ENCODE peak calls at places on chromosomes 1 and 21, in eight cellular contexts. J is GM12864, P is brain microvascular endothelial cell, V is lower lobe of right lung, I is heart left ventricle, Y is GM06990, K is epithelial cell of esophagus, A is AG09319. G is an unnamed sample.

GRCh38 chr1:165109013-165109412 is 247.5 kb downstream of the LMX1A start:
- DNase-seq in Y (no peak), K (no peak), V (no peak), P (no peak), J (no peak), A (no peak), I (no peak), G (no peak)

GRCh38 chr1:234631721-234632125 is 21.7 kb upstream of the IRF2BP2 start:
- DNase-seq in P (peak; percentile 98), Y (no peak), I (no peak), K (peak; percentile 72), V (no peak), A (peak; percentile 60), J (no peak), G (peak; percentile 67)

GRCh38 chr1:153356392-153357075 is 1.1 kb upstream of the S100A9 start:
- DNase-seq in Y (no peak), K (no peak), A (no peak), P (no peak), J (no peak), I (no peak), V (no peak), G (no peak)

GRCh38 chr1:43351421-43352350 is 7.1 kb upstream of the CDC20 start:
- DNase-seq in A (no peak), I (no peak), K (no peak), V (no peak), J (no peak), P (no peak), Y (no peak), G (no peak)

GRCh38 chr1:75211648-75212047 is 77.5 kb downstream of the LHX8 start:
- DNase-seq in V (no peak), P (no peak), J (no peak), Y (no peak), K (no peak), I (no peak), A (no peak), G (no peak)

GRCh38 chr21:33266050-33266783 is at the start of gene IL10RB:
- DNase-seq in P (peak; percentile 32), Y (peak; percentile 86), J (no peak), V (peak; percentile 84), A (no peak), K (peak; percentile 57), I (peak; percentile 89), G (no peak)

GRCh38 chr1:85936470-85936869 is 220.1 kb downstream of the COL24A1 start:
- DNase-seq in J (no peak), I (no peak), P (no peak), K (no peak), Y (no peak), V (no peak), A (no peak), G (no peak)

GRCh38 chr1:47424336-47424982 is 8.4 kb downstream of the FOXE3 start:
- DNase-seq in Y (no peak), V (no peak), P (peak; percentile 39), K (peak; percentile 64), A (no peak), J (no peak), I (no peak), G (peak; percentile 69)

GRCh38 chr1:56071351-56071750 is 508.0 kb downstream of the PLPP3 start:
- DNase-seq in K (no peak), V (no peak), J (no peak), I (no peak), P (no peak), Y (no peak), A (no peak), G (no peak)

GRCh38 chr1:40625076-40625475 is 40.4 kb downstream of the RIMS3 start:
- DNase-seq in A (no peak), K (peak; percentile 45), Y (peak; percentile 11), V (no peak), P (peak; percentile 12), I (no peak), J (no peak), G (peak; percentile 16)

DNA sequence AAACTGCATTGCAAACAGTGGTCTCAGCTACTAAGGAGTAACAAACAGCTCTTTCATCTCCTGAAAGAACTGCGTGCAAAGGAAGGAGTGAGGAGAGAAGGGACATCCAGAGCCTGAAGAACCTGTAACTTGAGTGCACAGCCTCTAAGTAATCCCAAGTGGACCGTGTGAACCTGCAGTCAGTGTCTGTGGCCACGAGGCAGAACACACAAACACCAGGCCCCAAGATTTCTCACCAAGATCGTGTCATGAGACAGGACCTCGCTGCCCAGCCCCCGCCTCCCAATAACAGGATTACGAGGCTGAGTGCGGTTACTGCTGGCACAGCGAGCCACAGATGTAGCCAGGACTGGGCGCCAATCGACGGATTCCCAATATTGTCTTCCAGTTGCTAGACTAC is 101.3 kb upstream of the SLC25A33 start:
- DNase-seq in Y (no peak), I (no peak), P (no peak), K (no peak), V (no peak), A (no peak), J (no peak), G (no peak)
- TF ChIP-seq CTCF in Y (no peak), I (no peak), P (no peak), K (no peak), V (no peak), A (no peak), J (no peak), G (no peak)

DNA sequence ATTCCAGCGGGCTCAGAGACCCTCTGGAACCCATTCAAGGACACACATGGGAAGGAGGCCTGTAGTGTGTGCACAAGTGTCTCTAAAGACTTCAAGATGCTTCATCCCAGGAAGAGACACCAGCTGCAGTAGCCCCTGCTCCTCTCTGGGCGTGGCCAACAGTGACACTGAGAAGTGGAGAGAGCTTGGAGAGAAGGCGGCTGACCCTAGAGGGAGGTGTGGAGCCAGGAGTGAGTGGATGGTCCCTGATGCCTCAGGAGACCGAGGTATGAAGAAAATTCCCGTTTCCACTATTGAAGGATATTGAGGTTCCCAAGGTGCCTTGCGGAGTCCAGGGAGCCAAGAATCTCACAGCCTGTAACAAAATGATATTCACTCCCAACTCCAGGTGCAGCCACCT is 14.9 kb upstream of the TNNI1 start:
- DNase-seq in J (no peak), K (no peak), A (no peak), V (no peak), Y (no peak), I (no peak), P (no peak), G (peak; percentile 56)
- TF ChIP-seq CTCF in J (peak; percentile 19), K (no peak), A (peak; percentile 6), V (no peak), Y (no peak), I (no peak), P (peak; percentile 52), G (peak; percentile 31)

GRCh38 chr1:161180643-161181042 is 3.3 kb upstream of the B4GALT3 start:
- DNase-seq in Y (no peak), A (no peak), P (no peak), K (no peak), I (no peak), V (no peak), J (no peak), G (no peak)
- TF ChIP-seq CTCF in Y (peak; percentile 49), A (peak; percentile 23), P (peak; percentile 51), K (peak; percentile 17), I (peak; percentile 36), V (peak; percentile 20), J (peak; percentile 36), G (peak; percentile 73)

DNA sequence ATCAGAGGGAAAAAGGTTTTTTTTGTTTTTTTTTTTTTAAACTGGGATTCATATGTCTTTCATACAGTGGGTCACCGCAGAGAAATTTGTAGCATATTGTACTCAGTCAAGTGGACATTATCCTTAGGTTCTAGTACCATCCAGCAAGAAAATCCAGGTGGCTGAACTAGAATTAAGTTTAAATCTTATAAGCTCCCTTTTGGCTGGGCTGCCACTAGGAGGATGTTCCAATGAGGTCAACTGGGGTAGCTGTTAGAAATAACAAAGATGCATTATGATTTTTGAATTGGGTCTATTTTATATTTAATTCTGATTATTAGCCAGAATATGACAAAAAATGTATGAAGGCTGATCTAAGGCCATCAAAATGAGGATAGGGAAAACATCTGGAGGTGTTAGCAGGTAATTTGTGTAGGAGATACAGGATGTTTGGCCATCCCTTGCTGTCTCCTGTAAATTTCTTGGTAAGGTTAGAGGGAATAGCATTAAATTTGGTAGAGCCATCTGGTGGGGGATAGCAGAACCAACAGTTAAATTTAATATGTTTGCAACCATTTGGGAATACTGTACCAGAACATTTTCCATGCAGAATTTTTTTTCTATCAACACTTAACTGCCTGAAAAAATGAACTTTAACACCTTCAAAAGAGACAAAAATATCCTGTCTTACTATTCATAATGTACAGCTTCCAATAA is 568.5 kb upstream of the B3GALT2 start:
- DNase-seq in A (no peak), V (no peak), P (no peak), K (peak; percentile 17), J (no peak), I (no peak), Y (no peak), G (no peak)
- TF ChIP-seq CTCF in A (no peak), V (peak; percentile 20), P (peak; percentile 23), K (peak; percentile 43), J (no peak), I (no peak), Y (no peak), G (peak; percentile 65)

DNA sequence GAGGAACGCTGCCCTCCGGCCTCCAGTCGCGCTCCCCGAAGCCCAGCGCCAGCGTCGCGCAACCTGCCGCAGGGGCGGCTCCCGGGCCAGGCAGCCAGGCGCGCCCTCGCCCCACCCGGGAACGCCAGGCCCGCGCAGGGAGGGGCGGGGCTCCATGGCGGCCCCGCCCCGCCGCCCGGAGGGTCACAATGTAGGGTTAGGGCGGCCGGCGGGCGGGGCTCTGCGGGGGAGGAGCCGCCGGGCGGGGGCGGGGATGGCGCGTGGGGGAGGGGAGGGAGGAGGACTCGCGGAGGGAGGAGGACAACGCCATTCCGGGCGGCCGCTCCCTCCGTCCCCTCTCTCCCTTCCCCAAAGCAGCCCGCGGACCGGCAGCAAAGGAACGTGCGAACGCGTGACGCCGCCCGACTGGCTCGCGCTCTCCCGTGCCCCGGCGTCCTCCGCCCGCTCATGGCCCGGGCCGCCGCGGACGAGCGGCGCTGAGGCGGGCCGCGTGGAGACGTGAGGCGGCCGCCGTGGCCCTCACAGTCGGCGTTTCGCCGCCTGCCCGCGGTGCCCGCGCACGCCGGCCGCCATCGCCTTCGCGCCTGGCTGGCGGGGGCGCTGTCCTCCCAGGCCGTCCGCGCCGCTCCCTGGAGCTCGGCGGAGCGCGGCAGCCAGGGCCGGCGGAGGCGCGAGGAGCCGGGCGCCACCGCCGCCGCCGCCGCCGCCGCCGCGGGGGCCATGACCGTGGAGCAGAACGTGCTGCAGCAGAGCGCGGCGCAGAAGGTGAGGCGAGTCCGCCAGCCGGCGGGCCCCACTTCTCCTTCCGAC is at the start of gene USP25:
- DNase-seq in A (peak; percentile 47), V (peak; percentile 94), I (peak; percentile 97), P (peak; percentile 48), J (peak; percentile 22), Y (peak; percentile 89), K (peak; percentile 86), G (peak; percentile 44)
- TF ChIP-seq CTCF in A (peak; percentile 7), V (peak; percentile 13), I (no peak), P (no peak), J (no peak), Y (no peak), K (no peak), G (no peak)

GRCh38 chr21:14766241-14766640 is 220.1 kb upstream of the SAMSN1 start:
- DNase-seq in J (no peak), K (no peak), Y (no peak), A (no peak), V (no peak), I (no peak), P (no peak), G (no peak)
- TF ChIP-seq CTCF in J (no peak), K (no peak), Y (no peak), A (no peak), V (no peak), I (no peak), P (no peak), G (no peak)